ENCODE peak calls at places on chromosomes 3 and 15, in five cellular contexts. One of them, this sample, is unnamed.

GRCh38 chr3:150216041-150216811 is 191.9 kb upstream of the TSC22D2 start:
- DNase-seq in activated T-cell treated with anti-CD3 and anti-CD28 coated beads for 1 hour: no peak
- DNase-seq in mammary epithelial cell: peak
- DNase-seq in cerebellum: peak
- DNase-seq in omental fat pad: no peak
- DNase-seq in this sample: no peak

GRCh38 chr3:151827816-151828215 is 13.9 kb downstream of the AADAC start:
- DNase-seq in activated T-cell treated with anti-CD3 and anti-CD28 coated beads for 1 hour: no peak
- DNase-seq in mammary epithelial cell: peak
- DNase-seq in cerebellum: no peak
- DNase-seq in omental fat pad: no peak
- DNase-seq in this sample: no peak

GRCh38 chr3:192816274-192816853 is 89.0 kb upstream of the FGF12 start:
- DNase-seq in activated T-cell treated with anti-CD3 and anti-CD28 coated beads for 1 hour: no peak
- DNase-seq in mammary epithelial cell: peak
- DNase-seq in cerebellum: peak
- DNase-seq in omental fat pad: no peak
- DNase-seq in this sample: no peak

GRCh38 chr3:16723994-16724393 is 118.8 kb upstream of the DAZL start:
- DNase-seq in activated T-cell treated with anti-CD3 and anti-CD28 coated beads for 1 hour: no peak
- DNase-seq in mammary epithelial cell: peak
- DNase-seq in cerebellum: no peak
- DNase-seq in omental fat pad: no peak
- DNase-seq in this sample: no peak

GRCh38 chr15:37102315-37103021 is 2.1 kb upstream of the MEIS2 start:
- DNase-seq in activated T-cell treated with anti-CD3 and anti-CD28 coated beads for 1 hour: no peak
- DNase-seq in mammary epithelial cell: no peak
- DNase-seq in cerebellum: no peak
- DNase-seq in omental fat pad: no peak
- DNase-seq in this sample: peak

GRCh38 chr3:151871639-151872468 is 1.6 kb upstream of the SUCNR1 start:
- DNase-seq in activated T-cell treated with anti-CD3 and anti-CD28 coated beads for 1 hour: no peak
- DNase-seq in mammary epithelial cell: no peak
- DNase-seq in cerebellum: no peak
- DNase-seq in omental fat pad: no peak
- DNase-seq in this sample: no peak

GRCh38 chr3:146223401-146224373 is 27.2 kb downstream of the PLSCR4 start:
- DNase-seq in activated T-cell treated with anti-CD3 and anti-CD28 coated beads for 1 hour: no peak
- DNase-seq in mammary epithelial cell: no peak
- DNase-seq in cerebellum: no peak
- DNase-seq in omental fat pad: no peak
- DNase-seq in this sample: no peak

GRCh38 chr15:31870336-31871158 is 159.8 kb upstream of the CHRNA7 start:
- DNase-seq in activated T-cell treated with anti-CD3 and anti-CD28 coated beads for 1 hour: peak
- DNase-seq in mammary epithelial cell: peak
- DNase-seq in cerebellum: peak
- DNase-seq in omental fat pad: peak
- DNase-seq in this sample: peak

GRCh38 chr3:144127014-144127413 is 155.4 kb downstream of the DIPK2A start:
- DNase-seq in activated T-cell treated with anti-CD3 and anti-CD28 coated beads for 1 hour: no peak
- DNase-seq in mammary epithelial cell: no peak
- DNase-seq in cerebellum: no peak
- DNase-seq in omental fat pad: no peak
- DNase-seq in this sample: no peak

GRCh38 chr3:73405853-73406252 is 218.9 kb downstream of the PDZRN3 start:
- DNase-seq in activated T-cell treated with anti-CD3 and anti-CD28 coated beads for 1 hour: no peak
- DNase-seq in mammary epithelial cell: no peak
- DNase-seq in cerebellum: no peak
- DNase-seq in omental fat pad: no peak
- DNase-seq in this sample: no peak

GRCh38 chr3:77530870-77531269 is 491.0 kb downstream of the ROBO2 start:
- DNase-seq in activated T-cell treated with anti-CD3 and anti-CD28 coated beads for 1 hour: no peak
- DNase-seq in mammary epithelial cell: no peak
- DNase-seq in cerebellum: peak
- DNase-seq in omental fat pad: no peak
- DNase-seq in this sample: no peak

GRCh38 chr3:188153949-188154757 is at the start of gene LPP:
- DNase-seq in activated T-cell treated with anti-CD3 and anti-CD28 coated beads for 1 hour: peak
- DNase-seq in mammary epithelial cell: peak
- DNase-seq in cerebellum: peak
- DNase-seq in omental fat pad: peak
- DNase-seq in this sample: peak

GRCh38 chr3:13020159-13020558 is 53.1 kb downstream of the IQSEC1 start:
- DNase-seq in activated T-cell treated with anti-CD3 and anti-CD28 coated beads for 1 hour: no peak
- DNase-seq in mammary epithelial cell: no peak
- DNase-seq in cerebellum: no peak
- DNase-seq in omental fat pad: no peak
- DNase-seq in this sample: no peak

GRCh38 chr3:115418583-115418982 is 204.7 kb upstream of the GAP43 start:
- DNase-seq in activated T-cell treated with anti-CD3 and anti-CD28 coated beads for 1 hour: no peak
- DNase-seq in mammary epithelial cell: no peak
- DNase-seq in cerebellum: no peak
- DNase-seq in omental fat pad: no peak
- DNase-seq in this sample: no peak

GRCh38 chr3:105353485-105354161 is 13.1 kb upstream of the ALCAM start:
- DNase-seq in activated T-cell treated with anti-CD3 and anti-CD28 coated beads for 1 hour: no peak
- DNase-seq in mammary epithelial cell: no peak
- DNase-seq in cerebellum: no peak
- DNase-seq in omental fat pad: no peak
- DNase-seq in this sample: no peak